ENCODE peak calls at places on chromosomes 6 and 20, in nine cellular contexts. F is sigmoid colon, A is stomach, B is transverse colon, C is breast epithelium, H is H1, L is Panc1, E is HCT116, T is HepG2. D is an unnamed sample.
A peak's percentile ranks its signal among the peaks of the same experiment; 100 is the strongest.

GRCh38 chr6:5684320-5684719 is 322.4 kb downstream of the NRN1 start:
- DNase-seq in F (no peak), A (no peak), B (no peak), C (no peak), H (no peak), L (no peak), E (no peak), T (no peak), D (no peak)

GRCh38 chr6:21915707-21916399 is 322.3 kb downstream of the SOX4 start:
- DNase-seq in F (no peak), A (no peak), B (no peak), C (no peak), H (no peak), L (no peak), E (no peak), T (no peak), D (no peak)

GRCh38 chr6:159307246-159307790 is 138.1 kb downstream of the FNDC1 start:
- DNase-seq in F (no peak), A (no peak), B (no peak), C (no peak), H (no peak), L (no peak), E (no peak), T (no peak), D (no peak)

GRCh38 chr6:35417979-35418661 is 34.0 kb upstream of the FANCE start:
- DNase-seq in F (no peak), A (no peak), B (peak; percentile 64), C (no peak), H (no peak), L (no peak), E (no peak), T (no peak), D (no peak)

GRCh38 chr20:63695419-63696310 is 787 bp upstream of the TNFRSF6B start:
- DNase-seq in F (peak; percentile 52), A (peak; percentile 46), B (no peak), C (no peak), H (no peak), L (no peak), E (no peak), T (no peak), D (no peak)

GRCh38 chr20:43415661-43416430 is 41.9 kb upstream of the SRSF6 start:
- DNase-seq in F (no peak), A (no peak), B (no peak), C (no peak), H (no peak), L (no peak), E (no peak), T (no peak), D (no peak)

GRCh38 chr6:60643870-60644269 is 1642.2 kb downstream of the KHDRBS2 start:
- DNase-seq in F (no peak), A (no peak), B (no peak), C (no peak), H (no peak), L (no peak), E (no peak), T (no peak), D (no peak)

GRCh38 chr6:53828971-53829697 is 34.3 kb downstream of the LRRC1 start:
- DNase-seq in F (no peak), A (no peak), B (no peak), C (no peak), H (no peak), L (no peak), E (no peak), T (peak; percentile 33), D (no peak)

GRCh38 chr6:82178084-82178758 is 69.3 kb downstream of the IBTK start:
- DNase-seq in F (no peak), A (no peak), B (no peak), C (no peak), H (no peak), L (no peak), E (no peak), T (peak; percentile 5), D (no peak)

GRCh38 chr20:49750611-49751396 is 37.1 kb upstream of the B4GALT5 start:
- DNase-seq in F (no peak), A (no peak), B (peak; percentile 61), C (no peak), H (no peak), L (no peak), E (no peak), T (no peak), D (peak; percentile 80)

GRCh38 chr6:132937466-132937906 is 123.1 kb downstream of the RPS12 start:
- DNase-seq in F (no peak), A (peak; percentile 64), B (peak; percentile 14), C (peak; percentile 57), H (no peak), L (no peak), E (peak; percentile 57), T (peak; percentile 62), D (no peak)

GRCh38 chr6:119027465-119027864 is 51.0 kb downstream of the FAM184A start:
- DNase-seq in F (no peak), A (no peak), B (no peak), C (no peak), H (no peak), L (no peak), E (no peak), T (no peak), D (no peak)

GRCh38 chr6:16898640-16899428 is 137.6 kb upstream of the ATXN1 start:
- DNase-seq in F (no peak), A (no peak), B (no peak), C (no peak), H (no peak), L (no peak), E (no peak), T (no peak), D (no peak)

GRCh38 chr20:41028359-41029149 is at the start of gene TOP1:
- DNase-seq in F (peak; percentile 100), A (peak; percentile 100), B (peak; percentile 100), C (peak; percentile 100), H (peak; percentile 100), L (peak; percentile 96), E (peak; percentile 99), T (peak; percentile 100), D (peak; percentile 100)

GRCh38 chr20:41032243-41032642 is 3.6 kb downstream of the TOP1 start:
- DNase-seq in F (no peak), A (no peak), B (no peak), C (no peak), H (no peak), L (no peak), E (no peak), T (no peak), D (no peak)

GRCh38 chr20:41029150-41029872 is 689 bp downstream of the TOP1 start:
- DNase-seq in F (peak; percentile 68), A (no peak), B (peak; percentile 32), C (no peak), H (no peak), L (no peak), E (no peak), T (no peak), D (peak; percentile 91)

GRCh38 chr20:41030536-41031242 is 2.1 kb downstream of the TOP1 start:
- DNase-seq in F (no peak), A (no peak), B (no peak), C (no peak), H (no peak), L (no peak), E (no peak), T (peak; percentile 24), D (no peak)

GRCh38 chr20:41031243-41031619 is 2.6 kb downstream of the TOP1 start:
- DNase-seq in F (no peak), A (no peak), B (no peak), C (no peak), H (no peak), L (no peak), E (no peak), T (no peak), D (no peak)
- H3K4me3 ChIP-seq in F (no peak overlapping the region), A (peak overlapping the region; percentile 96), B (no peak overlapping the region), C (peak overlapping the region; percentile 100), H (no peak overlapping the region), L (peak overlapping the region; percentile 63), E (no peak overlapping the region), T (peak overlapping the region; percentile 95), D (peak overlapping the region; percentile 89)

DNA sequence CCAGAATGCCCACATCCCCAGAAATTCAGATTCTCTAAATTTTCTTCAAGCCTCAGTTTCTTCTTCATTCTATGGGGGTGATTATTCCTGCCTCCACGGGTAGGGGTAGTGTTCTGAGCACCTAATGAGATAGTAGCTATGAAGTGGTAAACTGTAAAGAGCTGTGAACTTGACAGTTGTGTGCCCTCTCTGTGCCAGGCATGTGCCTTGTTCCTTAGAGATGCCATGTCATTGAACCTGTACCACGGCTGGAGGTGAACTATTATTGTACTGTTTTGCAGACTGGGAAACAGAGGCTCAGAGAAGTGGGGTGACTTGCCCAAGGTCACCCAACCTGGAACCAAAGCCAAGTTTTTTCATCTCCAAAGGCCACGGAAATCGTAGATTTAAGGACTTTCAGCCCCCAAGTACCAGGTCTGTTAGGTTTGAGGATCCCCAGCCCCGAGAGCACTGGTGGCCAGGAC is 67.7 kb upstream of the SIRPA start:
- DNase-seq in F (no peak), A (no peak), B (no peak), C (no peak), H (no peak), L (no peak), E (no peak), T (no peak), D (no peak)
- H3K4me1 ChIP-seq in F (no peaks in the 10 kb centered on the region), A (peaks cover 40% of the 10 kb centered on the region), B (peaks cover 11% of the 10 kb centered on the region), C (no peaks in the 10 kb centered on the region), H (no peaks in the 10 kb centered on the region), L (no peaks in the 10 kb centered on the region), E (peaks cover 9% of the 10 kb centered on the region), T (peaks cover 45% of the 10 kb centered on the region), D (no peaks in the 10 kb centered on the region)

GRCh38 chr6:31948753-31949413 is 3.0 kb downstream of the CFB start:
- DNase-seq in F (no peak), A (no peak), B (no peak), C (no peak), H (no peak), L (no peak), E (no peak), T (no peak), D (peak; percentile 51)
- TF ChIP-seq POLR2AphosphoS5 in F (no peak), A (no peak), B (no peak), C (no peak), H (no peak), L (peak; percentile 31), E (peak; percentile 57), T (no peak), D (no peak)

GRCh38 chr6:149781715-149782114 is 32.2 kb downstream of the PCMT1 start:
- DNase-seq in F (no peak), A (no peak), B (no peak), C (no peak), H (no peak), L (no peak), E (no peak), T (no peak), D (no peak)

GRCh38 chr6:149782337-149782736 is 32.8 kb downstream of the PCMT1 start:
- DNase-seq in F (no peak), A (no peak), B (no peak), C (no peak), H (no peak), L (no peak), E (no peak), T (no peak), D (no peak)

GRCh38 chr6:149783551-149783950 is 34.0 kb downstream of the PCMT1 start:
- DNase-seq in F (no peak), A (no peak), B (no peak), C (no peak), H (no peak), L (no peak), E (no peak), T (no peak), D (no peak)

GRCh38 chr6:149777624-149778023 is 28.1 kb downstream of the PCMT1 start:
- DNase-seq in F (no peak), A (no peak), B (no peak), C (no peak), H (no peak), L (no peak), E (no peak), T (no peak), D (no peak)

GRCh38 chr6:149779644-149779963 is 30.1 kb downstream of the PCMT1 start:
- DNase-seq in F (no peak), A (no peak), B (no peak), C (no peak), H (no peak), L (no peak), E (no peak), T (no peak), D (no peak)
- H3K4me3 ChIP-seq in F (no peak overlapping the region), A (no peak overlapping the region), B (no peak overlapping the region), C (no peak overlapping the region), H (no peak overlapping the region), L (no peak overlapping the region), E (no peak overlapping the region), T (no peak overlapping the region), D (no peak overlapping the region)

D was measured in spleen.